ENCODE peak calls at places on chromosomes 13 and 19, in eight cellular contexts. S is activated B cell treated with CpG ODN at 0.5 μM for 24 hours, L is spleen, X is foreskin keratinocyte, K is H1, I is RWPE1, B is AG10803, Y is tibial nerve. A is an unnamed sample.

GRCh38 chr19:35151273-35152065 is 3.1 kb upstream of the FXYD5 start:
- DNase-seq in Y (no peak), B (no peak), S (no peak), I (no peak), L (no peak), K (no peak), X (no peak), A (no peak)

GRCh38 chr19:45781282-45782161 is 768 bp downstream of the DMPK start:
- DNase-seq in B (no peak), K (no peak), I (peak), Y (no peak), X (peak), L (no peak), S (no peak), A (no peak)

GRCh38 chr13:111790621-111791020 is 276.3 kb upstream of the SOX1 start:
- DNase-seq in X (no peak), L (peak), S (no peak), I (no peak), B (no peak), K (no peak), Y (no peak), A (no peak)

GRCh38 chr19:1214862-1215731 is 9.5 kb downstream of the STK11 start:
- DNase-seq in S (no peak), I (no peak), K (no peak), X (no peak), Y (no peak), L (peak), B (no peak), A (peak)

GRCh38 chr19:41882568-41883462 is at the start of gene ARHGEF1:
- DNase-seq in Y (no peak), I (peak), L (peak), X (peak), B (peak), K (no peak), S (peak), A (no peak)

GRCh38 chr19:42092350-42092749 is 16.4 kb downstream of the ZNF574 start:
- DNase-seq in Y (no peak), X (no peak), I (peak), L (peak), S (no peak), K (no peak), B (no peak), A (no peak)

GRCh38 chr19:39209196-39209595 is 5.1 kb upstream of the SYCN start:
- DNase-seq in Y (no peak), B (no peak), I (no peak), K (no peak), X (no peak), S (no peak), L (no peak), A (no peak)

GRCh38 chr13:35936579-35936978 is 194.6 kb downstream of the DCLK1 start:
- DNase-seq in L (no peak), K (no peak), X (no peak), Y (no peak), S (no peak), B (no peak), I (no peak), A (no peak)

GRCh38 chr19:52270266-52270885 is 989 bp downstream of the ZNF766 start:
- DNase-seq in Y (no peak), S (no peak), K (no peak), L (no peak), X (no peak), I (peak), B (peak), A (no peak)

GRCh38 chr13:114319441-114319871 is 5.2 kb downstream of the CHAMP1 start:
- DNase-seq in K (no peak), L (no peak), Y (no peak), B (peak), X (peak), I (no peak), S (no peak), A (peak)

GRCh38 chr19:57406516-57407123 is 4.3 kb upstream of the ZNF17 start:
- DNase-seq in B (peak), K (peak), L (peak), S (peak), Y (no peak), I (peak), X (peak), A (peak)

GRCh38 chr13:84470528-84470927 is 588.3 kb upstream of the SLITRK1 start:
- DNase-seq in B (peak), X (no peak), L (no peak), K (no peak), S (no peak), I (no peak), Y (no peak), A (no peak)

GRCh38 chr19:35789195-35789977 is 14.0 kb downstream of the ARHGAP33 start:
- DNase-seq in Y (no peak), X (no peak), S (no peak), I (no peak), B (no peak), K (no peak), L (no peak), A (no peak)

DNA sequence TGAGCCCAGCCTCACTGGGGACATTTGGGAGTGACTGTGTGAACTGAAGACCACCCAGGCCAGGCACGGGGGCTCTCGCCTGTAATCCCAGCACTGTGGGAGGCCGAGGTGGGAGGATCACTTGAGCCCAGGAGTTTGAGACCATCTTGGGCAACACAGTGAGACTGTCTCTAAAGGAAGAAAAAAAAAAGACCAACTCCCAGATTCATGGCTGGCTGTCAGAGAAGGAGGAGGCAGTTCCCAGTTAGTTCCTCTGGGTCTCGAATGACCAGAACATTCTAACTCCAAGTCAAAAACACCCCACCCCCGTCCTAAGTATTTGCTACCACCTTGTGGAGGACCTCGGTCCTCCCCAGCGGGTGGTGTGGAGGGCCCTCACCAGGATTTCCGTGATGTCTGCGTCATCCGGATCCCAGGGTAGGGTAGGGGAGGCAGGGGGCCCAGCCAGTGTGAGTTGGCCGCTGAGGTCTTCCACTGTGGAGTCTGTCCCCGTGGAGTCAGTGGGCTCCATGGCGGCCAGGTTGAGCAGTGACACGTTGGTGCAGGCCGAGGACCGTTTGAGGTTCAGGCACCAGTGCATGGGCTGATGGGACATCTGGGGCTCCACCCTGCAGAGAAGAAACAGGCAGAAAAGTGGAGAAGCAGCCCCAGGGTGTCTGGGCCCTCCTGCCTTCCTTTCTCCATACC is 1.3 kb downstream of the TSKS start:
- DNase-seq in K (no peak), X (peak), Y (no peak), L (no peak), B (peak), I (no peak), S (no peak), A (peak)
- TF ChIP-seq CTCF in K (peak), X (peak), Y (no peak), L (peak), B (peak), I (no peak), S (no peak), A (peak)

GRCh38 chr13:102394158-102395053 is 7.4 kb downstream of the FGF14 start:
- DNase-seq in Y (peak), B (peak), S (peak), L (peak), I (peak), X (peak), K (peak), A (peak)
- TF ChIP-seq CTCF in Y (no peak), B (peak), S (no peak), L (no peak), I (peak), X (peak), K (no peak), A (peak)

DNA sequence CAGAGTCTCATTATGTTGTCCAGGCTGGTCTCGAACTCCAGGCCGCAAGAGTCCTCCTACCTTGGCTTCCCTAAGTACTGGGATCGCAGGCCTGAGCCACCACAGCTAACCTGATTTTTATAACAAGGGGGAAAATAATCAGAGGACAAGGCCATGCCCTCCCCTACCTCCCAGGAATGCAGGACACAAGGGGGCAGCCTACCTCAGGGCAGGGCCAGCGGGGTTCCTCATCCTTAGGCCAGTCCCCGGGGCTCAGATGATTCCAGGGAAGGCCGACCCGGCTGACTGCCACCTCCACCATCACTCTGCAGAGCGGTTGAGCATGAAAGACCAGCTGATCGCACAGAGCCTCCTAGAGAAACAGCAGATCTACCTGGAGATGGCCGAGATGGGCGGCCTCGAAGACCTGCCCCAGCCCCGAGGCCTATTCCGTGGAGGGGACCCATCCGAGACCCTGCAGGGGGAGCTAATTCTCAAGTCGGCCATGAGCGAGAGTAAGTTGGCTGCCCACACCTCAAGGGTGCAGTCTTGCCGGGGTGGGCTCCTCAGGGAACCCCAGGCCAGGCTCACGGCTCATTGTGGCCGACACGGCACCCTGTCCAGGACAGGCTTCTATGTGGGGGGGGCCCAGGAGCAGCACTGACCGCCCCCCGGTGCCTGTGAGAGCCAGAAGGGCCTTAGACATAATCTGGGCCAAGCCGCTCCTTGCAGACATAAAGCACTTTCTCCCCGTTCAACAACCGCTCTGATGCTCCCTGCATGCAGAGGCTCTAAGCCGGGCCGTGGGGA is 26.8 kb downstream of the PEX11G start:
- DNase-seq in L (no peak), K (no peak), Y (no peak), X (no peak), I (no peak), B (no peak), S (no peak), A (no peak)
- TF ChIP-seq CTCF in L (no peak), K (peak), Y (no peak), X (no peak), I (no peak), B (no peak), S (no peak), A (no peak)

GRCh38 chr13:75407998-75408397 is 74.0 kb downstream of the TBC1D4 start:
- DNase-seq in X (no peak), B (no peak), I (no peak), K (no peak), S (no peak), L (no peak), Y (no peak), A (no peak)
- TF ChIP-seq CTCF in X (no peak), B (no peak), I (no peak), K (no peak), S (no peak), L (no peak), Y (no peak), A (no peak)

GRCh38 chr13:55106509-55106908 is 2034.2 kb upstream of the PRR20A start:
- DNase-seq in X (no peak), S (no peak), B (no peak), Y (no peak), L (no peak), K (no peak), I (no peak), A (no peak)
- TF ChIP-seq CTCF in X (no peak), S (no peak), B (no peak), Y (no peak), L (no peak), K (no peak), I (no peak), A (no peak)